ENCODE peak calls at places on chromosome 6, in five cellular contexts. F, R, Q, N and I are unnamed samples.
A peak's percentile ranks its signal among the peaks of the same experiment; 100 is the strongest.

GRCh38 chr6:137845460-137845859 is 21.6 kb upstream of the TNFAIP3 start:
- DNase-seq in Q (no peak), F (no peak), R (no peak), N (no peak), I (no peak)

GRCh38 chr6:123116370-123116769 is 120.3 kb downstream of the CLVS2 start:
- DNase-seq in F (no peak), Q (no peak), R (no peak), N (no peak), I (no peak)

GRCh38 chr6:28425942-28426541 is 17.2 kb downstream of the ZSCAN23 start:
- DNase-seq in Q (no peak), F (peak; percentile 11), R (no peak), N (no peak), I (no peak)

GRCh38 chr6:148492654-148493290 is 150.1 kb downstream of the SASH1 start:
- DNase-seq in Q (no peak), N (no peak), F (no peak), R (no peak), I (no peak)

GRCh38 chr6:79605968-79606764 is 25.0 kb upstream of the SH3BGRL2 start:
- DNase-seq in Q (no peak), N (no peak), F (no peak), R (no peak), I (no peak)

GRCh38 chr6:47485491-47486135 is 8.0 kb downstream of the CD2AP start:
- DNase-seq in F (no peak), Q (no peak), R (no peak), N (no peak), I (no peak)

GRCh38 chr6:138307352-138307751 is 70.4 kb upstream of the SMIM28 start:
- DNase-seq in R (peak; percentile 58), N (no peak), F (no peak), Q (no peak), I (no peak)

GRCh38 chr6:72622094-72622540 is 253 bp downstream of the KCNQ5 start:
- DNase-seq in R (peak; percentile 35), N (no peak), Q (no peak), F (peak; percentile 68), I (no peak)

GRCh38 chr6:145798530-145798929 is 16.1 kb downstream of the FBXO30 start:
- DNase-seq in Q (no peak), F (no peak), R (no peak), N (no peak), I (no peak)

GRCh38 chr6:134374486-134374885 is 56.6 kb upstream of the SGK1 start:
- DNase-seq in N (no peak), F (no peak), R (no peak), Q (no peak), I (no peak)

GRCh38 chr6:141394565-141395051 is 738.1 kb upstream of the GJE1 start:
- DNase-seq in F (no peak), N (no peak), Q (no peak), R (no peak), I (no peak)

GRCh38 chr6:12761376-12762115 is 45.0 kb downstream of the PHACTR1 start:
- DNase-seq in Q (peak; percentile 40), F (no peak), R (no peak), N (no peak), I (peak; percentile 69)

GRCh38 chr6:159203304-159204005 is 34.3 kb downstream of the FNDC1 start:
- DNase-seq in Q (peak; percentile 82), N (peak; percentile 25), R (no peak), F (no peak), I (peak; percentile 78)

GRCh38 chr6:63352587-63353281 is 33.0 kb upstream of the LGSN start:
- DNase-seq in Q (no peak), N (no peak), R (peak; percentile 45), F (no peak), I (peak; percentile 21)

GRCh38 chr6:139290787-139291294 is 957 bp downstream of the TXLNB start:
- DNase-seq in R (no peak), N (no peak), F (peak; percentile 68), Q (no peak), I (peak; percentile 31)

GRCh38 chr6:128186724-128187123 is 285.9 kb upstream of the THEMIS start:
- DNase-seq in F (no peak), N (no peak), Q (no peak), R (no peak), I (no peak)

GRCh38 chr6:44486002-44486421 is 98.5 kb downstream of the CDC5L start:
- DNase-seq in Q (no peak), R (no peak), F (no peak), N (no peak), I (no peak)

GRCh38 chr6:72931325-72931903 is 293.9 kb downstream of the KHDC1L start:
- DNase-seq in R (no peak), F (no peak), Q (no peak), N (no peak), I (no peak)

GRCh38 chr6:121285041-121285440 is 49.2 kb downstream of the TBC1D32 start:
- DNase-seq in N (no peak), Q (peak; percentile 16), R (no peak), F (no peak), I (peak; percentile 41)

GRCh38 chr6:104711371-104711770 is 148.3 kb downstream of the HACE1 start:
- DNase-seq in Q (peak; percentile 45), N (no peak), F (no peak), R (no peak), I (peak; percentile 85)

GRCh38 chr6:141359953-141360352 is 772.8 kb upstream of the GJE1 start:
- DNase-seq in F (no peak), R (no peak), N (no peak), Q (no peak), I (no peak)

GRCh38 chr6:3751019-3751729 is at the start of gene PXDC1:
- DNase-seq in Q (no peak), F (peak; percentile 36), N (no peak), R (no peak), I (no peak)

DNA sequence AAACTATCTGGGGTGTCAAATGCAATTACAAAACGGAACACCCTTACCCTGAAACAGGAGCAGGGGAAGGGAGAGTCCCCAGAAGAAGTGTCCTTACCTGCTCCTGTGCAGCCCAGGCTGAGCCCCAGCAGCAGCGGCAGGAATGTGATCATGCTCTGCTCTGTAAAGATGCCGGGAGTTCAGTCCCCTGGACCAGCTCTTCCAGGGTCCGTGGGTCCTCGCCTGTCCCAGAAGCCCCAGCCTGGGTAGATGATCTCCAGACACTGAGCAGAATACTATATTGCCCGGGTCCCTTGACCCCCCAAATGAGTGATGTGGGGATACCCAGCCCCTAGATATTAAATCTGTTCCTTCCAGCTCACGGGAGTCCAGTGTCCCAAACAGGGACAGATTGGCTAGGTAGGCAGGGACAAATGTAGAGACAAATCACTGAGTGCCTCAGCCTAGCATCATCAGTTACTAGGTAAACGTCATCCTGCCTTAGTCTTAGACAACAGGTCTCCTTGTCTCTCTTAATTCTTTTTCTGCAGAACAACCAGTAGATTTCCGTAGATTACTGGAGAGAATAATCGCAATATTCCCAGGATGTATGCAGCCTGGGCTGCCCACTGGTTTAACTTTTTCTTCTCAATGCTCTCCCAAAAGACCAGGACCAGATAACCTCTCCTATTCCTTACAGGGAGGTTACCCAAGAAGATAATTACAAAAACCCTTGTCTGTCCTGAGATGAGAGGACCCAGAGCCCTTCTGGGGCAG is at the start of gene HLA-DMB:
- DNase-seq in Q (peak; percentile 33), R (peak; percentile 67), F (peak; percentile 75), N (no peak), I (no peak)
- H3K4me3 ChIP-seq in Q (no peak within 1 kb of the TSS), R (peak within 1 kb of the TSS; percentile 50), F (peak within 1 kb of the TSS; percentile 73), N (peak within 1 kb of the TSS; percentile 33), I (no peak within 1 kb of the TSS)

DNA sequence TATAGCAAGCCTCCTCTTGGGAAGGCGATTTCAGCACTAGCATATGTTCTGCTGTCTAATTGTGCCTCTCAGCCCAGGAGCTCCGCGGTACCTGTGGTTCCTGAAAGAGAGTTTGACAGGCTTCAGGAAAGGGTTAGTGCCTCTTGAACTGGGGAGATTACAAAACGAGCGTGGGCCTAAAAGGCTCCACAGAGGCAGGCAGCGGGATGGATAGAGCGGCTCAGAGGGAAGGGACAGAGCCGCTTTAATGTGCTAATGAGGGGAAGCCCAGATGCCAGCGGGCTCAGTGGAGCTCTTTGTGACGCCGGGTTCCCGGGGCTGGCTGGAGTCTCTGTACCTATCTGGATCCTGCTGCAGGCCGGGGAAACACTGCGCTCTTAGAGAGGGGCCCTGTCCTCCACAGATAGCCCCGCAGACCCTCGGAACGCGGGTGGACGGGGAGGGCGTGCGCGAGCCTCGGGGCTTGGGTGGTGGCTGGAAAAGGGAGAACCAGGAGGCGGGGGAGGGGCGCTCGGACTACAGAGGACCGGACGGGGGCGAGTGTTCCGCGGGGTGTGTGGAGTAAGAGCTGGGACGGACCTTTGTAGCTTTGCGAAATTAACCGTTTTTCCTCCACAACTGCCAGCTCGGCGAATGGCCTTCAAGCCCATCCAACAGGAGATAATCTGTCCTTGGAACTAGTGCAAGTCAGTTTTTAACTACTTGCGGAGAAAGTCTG is 12.9 kb downstream of the SLC35F1 start:
- DNase-seq in R (peak; percentile 29), N (no peak), Q (no peak), F (no peak), I (no peak)
- H3K4me3 ChIP-seq in R (peak overlapping the region; percentile 39), N (peak overlapping the region; percentile 44), Q (no peak overlapping the region), F (no peak overlapping the region), I (peak overlapping the region; percentile 4)

GRCh38 chr6:118708055-118708454 is 56.7 kb upstream of the CEP85L start:
- DNase-seq in N (no peak), Q (no peak), R (no peak), F (no peak), I (no peak)

GRCh38 chr6:118706702-118707101 is 55.3 kb upstream of the CEP85L start:
- DNase-seq in R (no peak), Q (no peak), N (no peak), F (no peak), I (no peak)

GRCh38 chr6:118709859-118710350 is 58.5 kb upstream of the CEP85L start:
- DNase-seq in R (peak; percentile 39), Q (no peak), F (peak; percentile 84), N (peak; percentile 11), I (peak; percentile 56)

GRCh38 chr6:118710616-118711015 is 59.2 kb upstream of the CEP85L start:
- DNase-seq in N (no peak), R (no peak), F (no peak), Q (no peak), I (no peak)

GRCh38 chr6:118708736-118709135 is 57.3 kb upstream of the CEP85L start:
- DNase-seq in F (no peak), N (no peak), Q (no peak), R (no peak), I (peak; percentile 46)
- H3K4me3 ChIP-seq in F (peak overlapping the region; percentile 90), N (peak overlapping the region; percentile 34), Q (peak overlapping the region; percentile 58), R (peak overlapping the region; percentile 39), I (peak overlapping the region; percentile 51)

DNA sequence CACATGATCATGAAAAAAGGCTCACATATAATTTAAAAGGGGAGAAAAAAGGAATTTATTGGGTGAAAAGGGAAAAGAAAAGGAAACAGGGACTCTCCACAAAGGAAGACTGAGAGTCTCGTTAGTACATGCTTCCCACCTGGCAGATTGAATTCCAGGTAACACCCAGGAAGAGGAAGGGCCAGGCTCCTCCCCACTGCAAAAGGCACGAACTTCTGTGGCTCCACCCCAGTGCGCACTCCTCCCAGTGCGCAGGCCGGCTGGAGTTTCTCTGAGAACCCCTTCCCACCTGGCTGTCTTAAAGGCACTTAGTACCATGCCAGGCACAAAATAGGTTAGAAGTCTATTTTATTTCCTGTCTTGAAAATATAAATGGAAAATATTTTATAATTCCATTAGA is 129.8 kb downstream of the COL12A1 start:
- DNase-seq in Q (no peak), N (no peak), F (no peak), R (no peak), I (no peak)
- H3K4me3 ChIP-seq in Q (no peak overlapping the region), N (no peak overlapping the region), F (no peak overlapping the region), R (no peak overlapping the region), I (no peak overlapping the region)